ENCODE peak calls at places on chromosomes 5 and 9, in six cellular contexts. B is GM20000, Q is neural crest cell, N is tibial artery, O is endothelial cell, D is retinal pigment epithelial cell. K is an unnamed sample.

GRCh38 chr9:133707065-133707760 is 30.9 kb downstream of the SARDH start:
- DNase-seq in O (no peak), Q (no peak), B (no peak), N (no peak), D (no peak), K (no peak)

GRCh38 chr9:105413486-105414068 is 34.3 kb upstream of the FSD1L start:
- DNase-seq in Q (no peak), N (no peak), O (no peak), D (peak; percentile 48), B (no peak), K (no peak)

GRCh38 chr9:132372177-132373095 is 17.6 kb upstream of the SETX start:
- DNase-seq in Q (no peak), N (peak; percentile 75), O (peak; percentile 61), B (no peak), D (no peak), K (no peak)

GRCh38 chr9:77910216-77910615 is 121.4 kb downstream of the GNAQ start:
- DNase-seq in O (no peak), B (no peak), Q (no peak), N (no peak), D (no peak), K (no peak)

GRCh38 chr5:146699129-146699528 is 179.4 kb downstream of the PPP2R2B start:
- DNase-seq in Q (no peak), O (no peak), B (no peak), D (peak; percentile 79), N (no peak), K (no peak)

GRCh38 chr5:52491071-52491828 is 296.5 kb upstream of the ITGA1 start:
- DNase-seq in Q (no peak), D (no peak), B (no peak), N (no peak), O (no peak), K (no peak)

GRCh38 chr5:444226-444625 is 1.2 kb downstream of the EXOC3 start:
- DNase-seq in N (peak; percentile 3), Q (no peak), D (no peak), O (no peak), B (no peak), K (no peak)

GRCh38 chr5:176648467-176649194 is 1.3 kb downstream of the TSPAN17 start:
- DNase-seq in Q (no peak), O (no peak), D (no peak), N (no peak), B (no peak), K (no peak)

GRCh38 chr5:118249386-118249785 is 739.0 kb downstream of the DTWD2 start:
- DNase-seq in B (no peak), Q (no peak), N (no peak), O (no peak), D (no peak), K (no peak)

GRCh38 chr5:180787025-180787424 is 15.6 kb downstream of the MGAT1 start:
- DNase-seq in B (no peak), N (no peak), O (peak; percentile 72), D (no peak), Q (no peak), K (no peak)

GRCh38 chr5:28809811-28810750 is 1771.7 kb upstream of the CDH9 start:
- DNase-seq in N (no peak), O (no peak), Q (no peak), B (no peak), D (no peak), K (no peak)

GRCh38 chr5:51573835-51574234 is 190.6 kb downstream of the ISL1 start:
- DNase-seq in N (no peak), Q (no peak), O (no peak), D (no peak), B (no peak), K (no peak)

GRCh38 chr5:150320048-150320555 is 17.4 kb upstream of the ARSI start:
- DNase-seq in D (peak; percentile 100), Q (no peak), N (peak; percentile 89), B (no peak), O (no peak), K (no peak)

GRCh38 chr9:111975709-111976108 is 79.1 kb downstream of the UGCG start:
- DNase-seq in D (no peak), B (no peak), O (no peak), Q (no peak), N (no peak), K (no peak)

GRCh38 chr5:94916619-94917018 is 298.1 kb downstream of the SLF1 start:
- DNase-seq in N (no peak), O (no peak), Q (no peak), D (no peak), B (no peak), K (no peak)

GRCh38 chr5:62791059-62791458 is 212.4 kb downstream of the LRRC70 start:
- DNase-seq in N (no peak), Q (no peak), B (no peak), O (no peak), D (no peak), K (no peak)

GRCh38 chr5:180193749-180194375 is 15.1 kb downstream of the RASGEF1C start:
- DNase-seq in D (no peak), O (no peak), Q (no peak), B (no peak), N (no peak), K (peak; percentile 78)

GRCh38 chr9:112179816-112180215 is 4.7 kb upstream of the SUSD1 start:
- DNase-seq in N (no peak), D (no peak), Q (no peak), O (no peak), B (no peak), K (no peak)

GRCh38 chr5:12691330-12691729 is 787.1 kb upstream of the CTNND2 start:
- DNase-seq in D (no peak), N (no peak), Q (no peak), B (no peak), O (peak; percentile 26), K (no peak)

GRCh38 chr9:114281421-114282103 is 41.3 kb upstream of the ORM1 start:
- DNase-seq in Q (no peak), O (no peak), D (no peak), N (no peak), B (no peak), K (no peak)

GRCh38 chr9:137828527-137829259 is 48.9 kb upstream of the CACNA1B start:
- DNase-seq in B (no peak), Q (peak; percentile 45), D (no peak), O (peak; percentile 52), N (no peak), K (no peak)

GRCh38 chr5:68459500-68460139 is 244.1 kb downstream of the PIK3R1 start:
- DNase-seq in Q (no peak), O (no peak), D (no peak), N (no peak), B (no peak), K (no peak)

GRCh38 chr5:169763437-169764301 is 126.6 kb downstream of the DOCK2 start:
- DNase-seq in O (no peak), N (no peak), B (peak; percentile 21), D (no peak), Q (no peak), K (no peak)

GRCh38 chr9:87958591-87958990 is 15.7 kb downstream of the CDK20 start:
- DNase-seq in D (no peak), O (no peak), N (no peak), B (no peak), Q (no peak), K (no peak)

GRCh38 chr5:67971223-67971830 is 244.2 kb upstream of the PIK3R1 start:
- DNase-seq in N (peak; percentile 34), B (no peak), O (no peak), D (no peak), Q (no peak), K (no peak)

GRCh38 chr9:109248133-109248581 is 72.7 kb downstream of the EPB41L4B start:
- DNase-seq in D (no peak), N (no peak), Q (no peak), O (no peak), B (no peak), K (no peak)

GRCh38 chr9:109251080-109251775 is 69.6 kb downstream of the EPB41L4B start:
- DNase-seq in D (no peak), O (no peak), Q (no peak), N (no peak), B (no peak), K (no peak)

GRCh38 chr9:109250771-109251079 is 70.1 kb downstream of the EPB41L4B start:
- DNase-seq in N (no peak), D (no peak), Q (no peak), O (no peak), B (no peak), K (no peak)

GRCh38 chr9:109250311-109250741 is 70.5 kb downstream of the EPB41L4B start:
- DNase-seq in O (no peak), B (no peak), N (no peak), Q (no peak), D (no peak), K (no peak)

DNA sequence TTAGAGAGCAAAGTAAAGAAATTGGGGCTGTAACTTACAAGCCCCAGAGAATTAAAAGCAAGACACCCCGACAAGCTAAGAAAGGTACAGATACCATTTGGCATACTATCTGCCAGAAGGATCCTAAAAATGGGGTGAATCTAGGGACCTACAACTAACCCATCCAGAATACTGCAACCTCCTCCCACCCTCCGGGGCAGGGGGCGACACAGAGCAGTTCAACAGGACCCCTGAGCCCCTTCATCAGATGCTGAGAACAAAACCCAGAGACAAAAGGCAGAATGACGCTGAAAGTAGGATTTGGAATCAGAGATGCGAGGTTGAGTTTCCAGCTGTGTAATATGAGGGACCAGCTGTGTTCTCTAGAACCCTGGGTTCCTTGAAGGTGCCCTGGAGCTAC is 71.2 kb downstream of the EPB41L4B start:
- DNase-seq in O (peak; percentile 25), B (no peak), D (no peak), N (no peak), Q (no peak), K (no peak)
- TF ChIP-seq CTCF in O (no peak), B (no peak), D (no peak), N (no peak), Q (no peak), K (no peak)

GRCh38 chr5:37557734-37558293 is 178.7 kb downstream of the WDR70 start:
- DNase-seq in D (no peak), O (no peak), Q (no peak), N (no peak), B (no peak), K (no peak)

GRCh38 chr5:37553720-37554402 is 174.7 kb downstream of the WDR70 start:
- DNase-seq in Q (no peak), D (no peak), O (no peak), N (no peak), B (no peak), K (no peak)

GRCh38 chr5:37554403-37554739 is 175.3 kb downstream of the WDR70 start:
- DNase-seq in D (no peak), Q (no peak), B (no peak), N (no peak), O (no peak), K (no peak)

GRCh38 chr5:37552770-37553719 is 173.9 kb downstream of the WDR70 start:
- DNase-seq in D (peak; percentile 26), O (peak; percentile 19), B (no peak), N (no peak), Q (no peak), K (no peak)

GRCh38 chr5:37554938-37555337 is 175.8 kb downstream of the WDR70 start:
- DNase-seq in B (peak; percentile 16), O (peak; percentile 15), N (no peak), Q (no peak), D (no peak), K (no peak)
- TF ChIP-seq CTCF in B (peak; percentile 18), O (peak; percentile 60), N (no peak), Q (peak; percentile 57), D (peak; percentile 65), K (peak; percentile 36)

GRCh38 chr5:132313961-132314432 is 19.8 kb downstream of the SLC22A4 start:
- DNase-seq in O (no peak), B (no peak), D (no peak), Q (no peak), N (no peak), K (no peak)
- TF ChIP-seq CTCF in O (no peak), B (no peak), D (no peak), Q (no peak), N (no peak), K (no peak)

GRCh38 chr9:136644593-136645342 is 17.9 kb upstream of the EGFL7 start:
- DNase-seq in O (peak; percentile 84), B (peak; percentile 91), N (peak; percentile 71), Q (peak; percentile 73), D (no peak), K (no peak)
- TF ChIP-seq CTCF in O (peak; percentile 75), B (peak; percentile 94), N (peak; percentile 58), Q (peak; percentile 81), D (peak; percentile 90), K (peak; percentile 63)

K was measured in osteocyte.